ENCODE peak calls at places on chromosomes 3 and 15, in four cellular contexts. D, J, F and N are unnamed samples.

GRCh38 chr3:53696401-53697172 is 149.6 kb downstream of the CHDH start:
- DNase-seq in D (peak; percentile 7), J (no peak), F (no peak), N (no peak)

GRCh38 chr3:135736740-135737139 is 228.8 kb upstream of the PPP2R3A start:
- DNase-seq in D (peak; percentile 20), J (peak; percentile 10), F (peak; percentile 21), N (peak; percentile 76)

GRCh38 chr3:94024385-94024784 is 4.0 kb downstream of the STX19 start:
- DNase-seq in D (no peak), J (no peak), F (no peak), N (no peak)

GRCh38 chr3:66403268-66403990 is 97.4 kb downstream of the LRIG1 start:
- DNase-seq in D (no peak), J (no peak), F (no peak), N (no peak)

GRCh38 chr3:155404486-155404885 is 111.0 kb upstream of the STRIT1 start:
- DNase-seq in D (no peak), J (no peak), F (no peak), N (no peak)

GRCh38 chr3:124669470-124669869 is 60.8 kb upstream of the UMPS start:
- DNase-seq in D (peak; percentile 38), J (no peak), F (no peak), N (no peak)

GRCh38 chr15:57565326-57565725 is 26.4 kb upstream of the MYZAP start:
- DNase-seq in D (peak; percentile 37), J (no peak), F (no peak), N (peak; percentile 25)

GRCh38 chr3:5205165-5205941 is 17.8 kb downstream of the EDEM1 start:
- DNase-seq in D (no peak), J (no peak), F (no peak), N (no peak)

GRCh38 chr15:34330279-34330678 is 7.3 kb downstream of the SLC12A6 start:
- DNase-seq in D (no peak), J (no peak), F (no peak), N (no peak)

GRCh38 chr3:24683511-24684384 is 189.1 kb upstream of the THRB start:
- DNase-seq in D (peak; percentile 67), J (peak; percentile 27), F (peak; percentile 26), N (no peak)

GRCh38 chr15:27527490-27528067 is 556.6 kb downstream of the GABRG3 start:
- DNase-seq in D (peak; percentile 37), J (peak; percentile 16), F (peak; percentile 1), N (peak; percentile 49)

GRCh38 chr3:171189394-171189793 is 162.9 kb upstream of the SLC2A2 start:
- DNase-seq in D (no peak), J (no peak), F (no peak), N (no peak)

GRCh38 chr3:120741837-120742197 is 499 bp downstream of the RABL3 start:
- DNase-seq in D (no peak), J (no peak), F (peak; percentile 9), N (no peak)

GRCh38 chr15:70826634-70827033 is 27.3 kb downstream of the LARP6 start:
- DNase-seq in D (peak; percentile 78), J (no peak), F (peak; percentile 27), N (no peak)

GRCh38 chr3:172133830-172134229 is 94.5 kb downstream of the FNDC3B start:
- DNase-seq in D (no peak), J (no peak), F (no peak), N (no peak)

GRCh38 chr15:83112233-83112958 is 5.0 kb downstream of the TM6SF1 start:
- DNase-seq in D (no peak), J (no peak), F (no peak), N (no peak)

GRCh38 chr3:12796171-12797123 is at the start of gene CAND2:
- DNase-seq in D (peak; percentile 37), J (peak; percentile 87), F (no peak), N (peak; percentile 48)

GRCh38 chr3:184502123-184502667 is 59.4 kb upstream of the EPHB3 start:
- DNase-seq in D (no peak), J (no peak), F (no peak), N (no peak)

GRCh38 chr3:51706021-51706485 is 815 bp upstream of the GRM2 start:
- DNase-seq in D (no peak), J (no peak), F (no peak), N (no peak)

GRCh38 chr3:51703776-51704510 is 2.9 kb upstream of the GRM2 start:
- DNase-seq in D (no peak), J (no peak), F (no peak), N (no peak)

GRCh38 chr3:51705276-51706020 is 1.4 kb upstream of the GRM2 start:
- DNase-seq in D (no peak), J (no peak), F (no peak), N (no peak)

GRCh38 chr3:51703026-51703775 is 3.7 kb upstream of the GRM2 start:
- DNase-seq in D (no peak), J (no peak), F (no peak), N (peak; percentile 35)

DNA sequence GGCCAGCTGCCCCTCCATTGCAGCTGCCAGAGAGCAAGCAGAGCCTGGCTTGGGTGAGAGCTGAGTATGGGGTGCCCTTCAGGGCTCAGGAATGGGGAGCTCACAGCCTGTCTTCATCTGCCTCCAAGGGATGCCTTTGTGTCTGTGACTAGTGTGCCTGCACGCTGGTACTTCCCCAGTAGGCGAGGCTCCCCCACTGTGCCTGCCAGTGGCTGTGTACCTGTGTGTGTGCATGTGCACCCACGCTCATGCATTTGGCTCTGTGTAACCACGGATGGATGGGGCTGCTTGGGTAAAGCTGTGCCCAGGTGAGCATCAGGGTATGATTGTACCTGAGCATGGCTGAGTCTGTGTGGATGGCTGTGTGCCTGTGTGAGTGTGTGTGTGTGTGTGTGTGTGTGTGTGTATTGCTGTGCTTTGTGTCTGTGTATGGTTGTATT is 2.3 kb upstream of the GRM2 start:
- DNase-seq in D (no peak), J (no peak), F (no peak), N (no peak)
- TF ChIP-seq HMGXB4 in D (no peak), J (no peak), F (no peak), N (no peak)

GRCh38 chr3:189712906-189713483 is 81.8 kb downstream of the TP63 start:
- DNase-seq in D (peak; percentile 48), J (no peak), F (peak; percentile 7), N (no peak)
- TF ChIP-seq HMGXB4 in D (no peak), J (no peak), F (no peak), N (no peak)

GRCh38 chr15:87045741-87046140 is 966.1 kb downstream of the AGBL1 start:
- DNase-seq in D (no peak), J (no peak), F (no peak), N (no peak)
- TF ChIP-seq HMGXB4 in D (no peak), J (no peak), F (no peak), N (no peak)

GRCh38 chr15:73695773-73696640 is 11.8 kb downstream of the CD276 start:
- DNase-seq in D (no peak), J (no peak), F (no peak), N (no peak)
- TF ChIP-seq HMGXB4 in D (no peak), J (no peak), F (no peak), N (no peak)

GRCh38 chr3:150270883-150271577 is 137.1 kb upstream of the TSC22D2 start:
- DNase-seq in D (no peak), J (no peak), F (no peak), N (no peak)

GRCh38 chr3:150267288-150267687 is 140.8 kb upstream of the TSC22D2 start:
- DNase-seq in D (no peak), J (no peak), F (no peak), N (no peak)

GRCh38 chr3:150269526-150269925 is 138.6 kb upstream of the TSC22D2 start:
- DNase-seq in D (no peak), J (no peak), F (no peak), N (no peak)

GRCh38 chr3:150271578-150271930 is 136.5 kb upstream of the TSC22D2 start:
- DNase-seq in D (no peak), J (no peak), F (no peak), N (no peak)

GRCh38 chr3:150268426-150269321 is 139.4 kb upstream of the TSC22D2 start:
- DNase-seq in D (peak; percentile 48), J (no peak), F (peak; percentile 55), N (no peak)
- TF ChIP-seq HMGXB4 in D (no peak), J (no peak), F (peak; percentile 17), N (no peak)

DNA sequence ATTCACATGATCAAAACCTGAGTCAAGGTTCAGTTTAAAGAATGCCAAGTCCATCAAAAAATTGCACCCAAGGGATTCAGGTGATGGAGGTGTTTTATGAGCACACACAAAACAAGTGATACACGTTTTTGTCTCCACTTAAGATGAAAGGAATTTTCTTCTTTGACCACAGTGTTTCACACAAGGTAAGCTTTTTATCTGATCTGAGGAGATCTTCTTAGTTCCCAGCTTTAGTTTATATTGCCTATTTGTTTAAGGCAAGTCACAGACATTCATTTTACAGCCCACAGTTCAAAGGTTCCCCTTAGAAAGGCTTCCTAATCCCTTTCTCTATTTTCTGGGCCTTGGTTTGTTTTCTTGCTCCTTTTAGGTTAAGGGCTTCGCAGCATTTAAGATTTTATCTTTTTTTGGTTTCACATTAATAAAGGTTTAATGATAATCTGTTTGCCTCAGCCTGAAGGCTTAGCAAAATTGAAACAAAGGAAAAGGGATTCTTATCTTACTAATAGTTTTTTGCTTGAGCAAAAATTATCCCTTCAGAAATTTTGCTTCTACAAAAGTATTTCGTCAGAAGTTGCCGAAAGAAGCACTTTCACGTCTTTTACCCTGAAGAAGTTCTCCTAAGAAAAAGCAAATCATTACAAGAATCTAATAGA is 420.5 kb upstream of the NAALADL2 start:
- DNase-seq in D (no peak), J (no peak), F (no peak), N (no peak)
- TF ChIP-seq HMGXB4 in D (no peak), J (no peak), F (no peak), N (no peak)